ENCODE peak calls at places on chromosomes 11 and 22, in eight cellular contexts. Z, Y, S, X, O, Q, L and N are unnamed samples.

GRCh38 chr11:100639140-100639539 is 47.9 kb upstream of the ARHGAP42 start:
- DNase-seq in Z (no peak), Y (no peak), S (peak; percentile 29), X (no peak), O (no peak), Q (no peak), L (no peak), N (no peak)

GRCh38 chr11:111183706-111184105 is 61.8 kb upstream of the POU2AF2 start:
- DNase-seq in Z (no peak), Y (peak; percentile 69), S (peak; percentile 38), X (no peak), O (no peak), Q (no peak), L (no peak), N (no peak)

GRCh38 chr11:124891390-124891861 is 6.2 kb downstream of the ROBO4 start:
- DNase-seq in Z (no peak), Y (no peak), S (no peak), X (no peak), O (no peak), Q (no peak), L (no peak), N (no peak)

GRCh38 chr11:115266066-115266465 is 238.1 kb downstream of the CADM1 start:
- DNase-seq in Z (no peak), Y (no peak), S (no peak), X (no peak), O (no peak), Q (peak; percentile 60), L (no peak), N (no peak)

GRCh38 chr11:88480217-88480616 is 142.7 kb upstream of the CTSC start:
- DNase-seq in Z (no peak), Y (peak; percentile 98), S (peak; percentile 92), X (no peak), O (no peak), Q (peak; percentile 58), L (no peak), N (no peak)

GRCh38 chr11:65496304-65497140 is 2.3 kb upstream of the MALAT1 start:
- DNase-seq in Z (no peak), Y (peak; percentile 73), S (peak; percentile 89), X (no peak), O (no peak), Q (no peak), L (no peak), N (no peak)

GRCh38 chr11:18522388-18522787 is 4.4 kb downstream of the TSG101 start:
- DNase-seq in Z (no peak), Y (peak; percentile 3), S (peak; percentile 36), X (no peak), O (no peak), Q (no peak), L (no peak), N (no peak)

GRCh38 chr22:45864959-45865496 is 111.9 kb downstream of the WNT7B start:
- DNase-seq in Z (no peak), Y (no peak), S (no peak), X (no peak), O (no peak), Q (no peak), L (no peak), N (no peak)

GRCh38 chr11:61927501-61927900 is 10.1 kb upstream of the RAB3IL1 start:
- DNase-seq in Z (no peak), Y (no peak), S (peak; percentile 53), X (no peak), O (no peak), Q (no peak), L (no peak), N (no peak)

GRCh38 chr11:34052608-34053160 is 1.2 kb downstream of the CAPRIN1 start:
- DNase-seq in Z (no peak), Y (no peak), S (no peak), X (no peak), O (no peak), Q (peak; percentile 17), L (peak; percentile 40), N (no peak)

GRCh38 chr11:45355706-45356041 is 69.5 kb upstream of the SYT13 start:
- DNase-seq in Z (no peak), Y (no peak), S (no peak), X (no peak), O (no peak), Q (no peak), L (no peak), N (no peak)

GRCh38 chr11:131408011-131408640 is 37.7 kb downstream of the NTM start:
- DNase-seq in Z (peak; percentile 30), Y (peak; percentile 52), S (peak; percentile 16), X (no peak), O (no peak), Q (peak; percentile 6), L (no peak), N (no peak)

GRCh38 chr11:14105446-14105845 is 142.9 kb downstream of the SPON1 start:
- DNase-seq in Z (no peak), Y (no peak), S (no peak), X (no peak), O (no peak), Q (no peak), L (no peak), N (no peak)

GRCh38 chr22:46056169-46057041 is 79.4 kb upstream of the WNT7B start:
- DNase-seq in Z (no peak), Y (peak; percentile 56), S (peak; percentile 52), X (no peak), O (no peak), Q (peak; percentile 61), L (no peak), N (no peak)

GRCh38 chr11:111936045-111936400 is 1.1 kb upstream of the DIXDC1 start:
- DNase-seq in Z (no peak), Y (no peak), S (no peak), X (no peak), O (no peak), Q (no peak), L (no peak), N (no peak)

GRCh38 chr11:91489989-91490388 is 734.6 kb upstream of the FAT3 start:
- DNase-seq in Z (no peak), Y (no peak), S (no peak), X (no peak), O (no peak), Q (no peak), L (no peak), N (no peak)

GRCh38 chr11:123063396-123064267 is 1.7 kb upstream of the HSPA8 start:
- DNase-seq in Z (no peak), Y (peak; percentile 68), S (peak; percentile 72), X (no peak), O (peak; percentile 49), Q (peak; percentile 60), L (peak; percentile 29), N (no peak)

GRCh38 chr22:23698673-23699235 is 7.9 kb downstream of the RGL4 start:
- DNase-seq in Z (no peak), Y (no peak), S (no peak), X (no peak), O (no peak), Q (no peak), L (no peak), N (no peak)

GRCh38 chr11:68838572-68838964 is 3.1 kb downstream of the CPT1A start:
- DNase-seq in Z (no peak), Y (peak; percentile 40), S (peak; percentile 30), X (no peak), O (peak; percentile 40), Q (no peak), L (no peak), N (no peak)